ENCODE peak calls at places on chromosome 17, in nine cellular contexts. W, E, M, H, N, I, Y, B and G are unnamed samples.

GRCh38 chr17:58200024-58200633 is 7.6 kb downstream of the EPX start:
- DNase-seq in N (peak), Y (peak), H (peak), E (peak), W (peak), M (peak), B (peak), I (no peak), G (peak)

GRCh38 chr17:67974598-67975066 is 21.6 kb downstream of the C17orf58 start:
- DNase-seq in M (peak), N (no peak), W (no peak), I (no peak), E (peak), B (peak), Y (no peak), H (no peak), G (no peak)

GRCh38 chr17:38910325-38910724 is 15.1 kb upstream of the LASP1NB start:
- DNase-seq in Y (no peak), W (peak), H (no peak), M (no peak), E (no peak), B (no peak), N (no peak), I (no peak), G (no peak)

GRCh38 chr17:13967416-13967815 is 101.9 kb upstream of the COX10 start:
- DNase-seq in W (no peak), Y (no peak), N (no peak), M (no peak), I (no peak), H (no peak), B (no peak), E (no peak), G (no peak)

GRCh38 chr17:43026610-43027009 is 1.6 kb downstream of the RND2 start:
- DNase-seq in N (no peak), B (no peak), W (no peak), E (no peak), M (no peak), H (no peak), Y (no peak), I (no peak), G (no peak)

GRCh38 chr17:69539781-69540319 is 125.4 kb downstream of the MAP2K6 start:
- DNase-seq in Y (no peak), H (peak), N (no peak), E (peak), M (no peak), W (no peak), I (no peak), B (no peak), G (no peak)

GRCh38 chr17:66405836-66406679 is 103.6 kb downstream of the PRKCA start:
- DNase-seq in Y (no peak), M (no peak), I (no peak), B (no peak), E (peak), W (no peak), H (no peak), N (no peak), G (no peak)

GRCh38 chr17:65888649-65889048 is 303.3 kb downstream of the CEP112 start:
- DNase-seq in M (no peak), B (no peak), E (no peak), H (no peak), W (no peak), Y (no peak), I (no peak), N (no peak), G (no peak)

GRCh38 chr17:67246648-67247415 is 1.8 kb upstream of the HELZ start:
- DNase-seq in W (peak), H (peak), Y (peak), E (no peak), M (peak), I (no peak), B (peak), N (peak), G (no peak)

GRCh38 chr17:13365331-13365730 is 236.4 kb downstream of the HS3ST3A1 start:
- DNase-seq in Y (no peak), W (no peak), E (no peak), M (no peak), H (no peak), B (no peak), N (no peak), I (no peak), G (no peak)

GRCh38 chr17:27553019-27553511 is 77.9 kb upstream of the LGALS9 start:
- DNase-seq in N (no peak), E (no peak), I (peak), Y (no peak), H (peak), W (no peak), M (no peak), B (no peak), G (no peak)

GRCh38 chr17:5629133-5629532 is 44.8 kb upstream of the NLRP1 start:
- DNase-seq in N (no peak), I (no peak), Y (no peak), W (no peak), B (no peak), E (no peak), M (no peak), H (no peak), G (no peak)

GRCh38 chr17:46772879-46773620 is 45.4 kb downstream of the WNT3 start:
- DNase-seq in N (no peak), M (no peak), Y (no peak), B (no peak), E (no peak), I (no peak), H (no peak), W (no peak), G (no peak)

GRCh38 chr17:40480501-40481003 is 20.9 kb downstream of the TNS4 start:
- DNase-seq in H (no peak), N (no peak), E (no peak), M (no peak), Y (no peak), B (no peak), I (no peak), W (no peak), G (no peak)

GRCh38 chr17:56358651-56359050 is 205.4 kb downstream of the ANKFN1 start:
- DNase-seq in B (no peak), M (no peak), E (peak), I (no peak), Y (no peak), W (no peak), N (no peak), H (no peak), G (no peak)

GRCh38 chr17:63249256-63250006 is 196.7 kb downstream of the CYB561 start:
- DNase-seq in E (no peak), M (no peak), Y (no peak), H (no peak), W (no peak), N (no peak), I (no peak), B (peak), G (no peak)

GRCh38 chr17:17558431-17558830 is 33.1 kb downstream of the PEMT start:
- DNase-seq in M (no peak), B (no peak), N (no peak), I (no peak), H (peak), Y (no peak), E (no peak), W (no peak), G (no peak)

GRCh38 chr17:30476726-30477082 is 504 bp upstream of the GOSR1 start:
- DNase-seq in I (no peak), W (no peak), M (peak), E (no peak), Y (no peak), H (no peak), B (peak), N (peak), G (no peak)

GRCh38 chr17:17381438-17382059 is 78.4 kb downstream of the NT5M start:
- DNase-seq in N (no peak), W (no peak), M (no peak), H (no peak), B (no peak), I (no peak), Y (no peak), E (no peak), G (no peak)

GRCh38 chr17:9805769-9806168 is 14.4 kb upstream of the DHRS7C start:
- DNase-seq in B (no peak), N (no peak), W (no peak), I (no peak), H (no peak), Y (no peak), E (no peak), M (no peak), G (no peak)

GRCh38 chr17:31581022-31581483 is 189.6 kb downstream of the RAB11FIP4 start:
- DNase-seq in H (peak), I (no peak), Y (peak), B (no peak), M (no peak), E (no peak), W (peak), N (peak), G (peak)

GRCh38 chr17:39653662-39654331 is 11.4 kb upstream of the TCAP start:
- DNase-seq in M (no peak), W (peak), B (peak), Y (peak), E (peak), N (peak), I (peak), H (peak), G (peak)

GRCh38 chr17:20989991-20990855 is 52.6 kb downstream of the USP22 start:
- DNase-seq in H (no peak), E (no peak), M (no peak), N (no peak), B (no peak), W (peak), Y (no peak), I (no peak), G (no peak)

GRCh38 chr17:38798614-38799500 is 499 bp downstream of the PIP4K2B start:
- DNase-seq in I (peak), Y (peak), W (no peak), E (peak), M (peak), N (peak), B (peak), H (peak), G (peak)

GRCh38 chr17:78357177-78357586 is 2.7 kb downstream of the SOCS3 start:
- DNase-seq in N (no peak), M (no peak), B (no peak), E (no peak), W (peak), I (no peak), Y (no peak), H (peak), G (no peak)
- H3K27ac ChIP-seq in N (no peak), M (no peak), B (no peak), E (no peak), W (peak), I (peak), Y (no peak), H (peak), G (peak)

DNA sequence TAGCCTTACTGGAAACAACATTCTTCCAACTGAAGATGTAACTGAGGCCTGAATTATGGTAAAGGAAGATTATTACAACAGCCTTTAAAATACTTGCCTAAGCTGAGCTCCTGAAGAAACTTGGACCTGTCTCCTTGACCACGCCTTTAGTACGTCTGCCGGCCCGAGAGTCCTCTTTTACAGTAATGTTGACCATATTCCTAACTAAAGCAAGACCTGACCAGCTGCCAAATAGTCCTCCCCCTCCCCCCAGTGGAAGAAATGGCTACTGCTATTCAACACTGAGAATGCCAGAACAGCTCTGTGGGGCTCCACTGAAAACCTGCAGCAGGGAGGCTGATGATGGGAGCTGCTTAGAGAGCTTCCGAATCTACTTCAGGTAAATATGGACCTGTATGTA is 12.6 kb upstream of the FOXJ1 start:
- DNase-seq in B (peak), N (no peak), W (no peak), I (peak), E (no peak), Y (no peak), M (peak), H (no peak), G (no peak)
- TF ChIP-seq CTCF in B (peak), N (no peak), W (peak), I (no peak), E (no peak), Y (no peak), M (peak), H (no peak), G (no peak)

GRCh38 chr17:200604-200985 is 19.1 kb upstream of the DOC2B start:
- DNase-seq in Y (no peak), W (no peak), E (no peak), H (no peak), N (no peak), M (no peak), I (no peak), B (no peak), G (no peak)
- H3K27ac ChIP-seq in Y (no peak), W (no peak), E (no peak), H (no peak), N (no peak), M (no peak), I (no peak), B (no peak), G (no peak)

GRCh38 chr17:74748279-74748528 is 224 bp upstream of the NHERF1 start:
- DNase-seq in I (no peak), Y (no peak), W (no peak), M (no peak), N (no peak), B (no peak), H (no peak), E (no peak), G (no peak)

GRCh38 chr17:74750039-74750326 is 1.6 kb downstream of the NHERF1 start:
- DNase-seq in Y (no peak), E (no peak), N (peak), B (no peak), W (peak), M (no peak), I (no peak), H (no peak), G (no peak)

GRCh38 chr17:74746922-74747321 is 1.5 kb upstream of the NHERF1 start:
- DNase-seq in H (no peak), N (no peak), B (no peak), I (no peak), W (no peak), E (no peak), M (peak), Y (no peak), G (no peak)

GRCh38 chr17:74749262-74750038 is 1.0 kb downstream of the NHERF1 start:
- DNase-seq in Y (no peak), H (peak), M (peak), E (no peak), I (no peak), N (peak), W (peak), B (peak), G (no peak)

DNA sequence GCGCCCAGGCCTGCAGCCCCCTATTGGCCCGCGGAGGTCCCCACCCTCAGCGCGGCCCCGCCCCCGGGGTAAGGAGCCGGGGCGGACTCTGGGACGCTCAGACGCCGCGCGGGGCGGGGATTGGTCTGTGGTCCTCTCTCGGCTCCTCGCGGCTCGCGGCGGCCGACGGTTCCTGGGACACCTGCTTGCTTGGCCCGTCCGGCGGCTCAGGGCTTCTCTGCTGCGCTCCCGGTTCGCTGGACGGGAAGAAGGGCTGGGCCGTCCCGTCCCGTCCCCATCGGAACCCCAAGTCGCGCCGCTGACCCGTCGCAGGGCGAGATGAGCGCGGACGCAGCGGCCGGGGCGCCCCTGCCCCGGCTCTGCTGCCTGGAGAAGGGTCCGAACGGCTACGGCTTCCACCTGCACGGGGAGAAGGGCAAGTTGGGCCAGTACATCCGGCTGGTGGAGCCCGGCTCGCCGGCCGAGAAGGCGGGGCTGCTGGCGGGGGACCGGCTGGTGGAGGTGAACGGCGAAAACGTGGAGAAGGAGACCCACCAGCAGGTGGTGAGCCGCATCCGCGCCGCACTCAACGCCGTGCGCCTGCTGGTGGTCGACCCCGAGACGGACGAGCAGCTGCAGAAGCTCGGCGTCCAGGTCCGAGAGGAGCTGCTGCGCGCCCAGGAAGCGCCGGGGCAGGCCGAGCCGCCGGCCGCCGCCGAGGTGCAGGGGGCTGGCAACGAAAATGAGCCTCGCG is at the start of gene NHERF1:
- DNase-seq in W (peak), I (peak), N (peak), Y (peak), B (peak), H (peak), E (peak), M (peak), G (peak)
- TF ChIP-seq CTCF in W (no peak), I (no peak), N (peak), Y (no peak), B (peak), H (no peak), E (no peak), M (peak), G (no peak)

DNA sequence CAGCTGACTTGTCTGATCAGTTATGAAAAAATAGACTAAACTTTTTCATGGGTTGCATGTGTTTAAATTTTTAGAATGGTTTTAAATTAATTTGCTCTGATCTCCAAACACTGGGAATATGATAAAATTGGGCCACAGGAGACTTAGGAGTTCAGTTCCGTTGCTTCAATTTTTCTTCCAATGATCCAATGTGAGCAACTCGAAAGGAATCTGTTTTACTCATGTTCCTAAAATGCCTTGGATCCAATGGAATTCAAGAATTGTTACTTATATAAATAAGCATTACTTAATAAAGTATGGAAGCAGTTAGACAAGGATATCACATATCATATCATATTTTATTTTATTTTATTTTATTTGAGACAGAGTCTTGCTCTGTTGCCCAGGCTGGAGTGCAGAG is 56.0 kb upstream of the NACA2 start:
- DNase-seq in I (no peak), B (no peak), N (no peak), H (no peak), E (no peak), Y (no peak), M (no peak), W (no peak), G (no peak)
- H3K27ac ChIP-seq in I (no peak), B (no peak), N (no peak), H (no peak), E (no peak), Y (no peak), M (no peak), W (no peak), G (no peak)

DNA sequence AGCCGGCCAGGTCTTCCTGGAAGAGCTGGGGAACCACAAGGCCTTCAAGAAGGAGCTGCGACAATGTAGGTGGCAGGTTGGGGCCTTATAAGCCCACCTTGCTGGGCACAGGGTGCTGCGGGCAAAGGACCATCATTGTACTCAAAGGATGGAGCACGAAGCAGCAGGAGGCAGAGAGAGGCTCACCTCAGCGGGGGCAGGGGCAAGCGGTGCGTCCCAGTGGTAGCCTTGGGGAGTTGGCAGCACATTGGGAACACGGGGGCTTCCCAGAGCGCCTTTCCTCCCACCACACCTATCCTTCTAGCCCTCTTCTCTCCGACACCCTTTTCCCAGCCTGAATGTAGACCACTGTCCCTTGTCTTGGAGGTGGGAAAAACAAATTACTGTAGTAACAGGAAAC is 2.1 kb downstream of the CNP start:
- DNase-seq in B (no peak), M (no peak), W (peak), Y (no peak), I (no peak), H (no peak), N (no peak), E (no peak), G (no peak)
- TF ChIP-seq CTCF in B (no peak), M (no peak), W (no peak), Y (no peak), I (no peak), H (no peak), N (no peak), E (no peak), G (no peak)

GRCh38 chr17:79045830-79046500 is 22.0 kb downstream of the C1QTNF1 start:
- DNase-seq in N (peak), H (peak), W (peak), E (peak), I (peak), M (peak), B (peak), Y (peak), G (peak)
- H3K27ac ChIP-seq in N (no peak), H (peak), W (no peak), E (no peak), I (peak), M (no peak), B (no peak), Y (no peak), G (no peak)

GRCh38 chr17:22694362-22695227 is 1002.3 kb downstream of the KCNJ18 start:
- DNase-seq in H (no peak), E (no peak), B (peak), Y (no peak), N (no peak), I (no peak), M (no peak), W (no peak), G (no peak)
- TF ChIP-seq CTCF in H (no peak), E (peak), B (no peak), Y (no peak), N (no peak), I (no peak), M (peak), W (peak), G (no peak)

GRCh38 chr17:48626470-48627241 is 498 bp upstream of the HOXB9 start:
- DNase-seq in E (peak), Y (no peak), B (peak), M (peak), H (no peak), W (no peak), I (no peak), N (no peak), G (no peak)
- H3K27ac ChIP-seq in E (peak), Y (no peak), B (no peak), M (no peak), H (no peak), W (no peak), I (no peak), N (no peak), G (no peak)

GRCh38 chr17:82697808-82698064 is 762 bp downstream of the RAB40B start:
- DNase-seq in E (no peak), N (peak), Y (no peak), H (no peak), M (no peak), I (no peak), B (no peak), W (no peak), G (no peak)

GRCh38 chr17:82698065-82698973 is at the start of gene RAB40B:
- DNase-seq in B (peak), I (peak), N (peak), W (peak), E (peak), M (peak), H (peak), Y (peak), G (peak)

GRCh38 chr17:82696259-82696658 is 2.2 kb downstream of the RAB40B start:
- DNase-seq in E (no peak), B (no peak), Y (no peak), I (no peak), W (no peak), N (no peak), M (no peak), H (no peak), G (no peak)

GRCh38 chr17:82698974-82699442 is 510 bp upstream of the RAB40B start:
- DNase-seq in B (peak), E (peak), H (no peak), W (no peak), M (no peak), N (no peak), Y (no peak), I (no peak), G (no peak)

GRCh38 chr17:82696916-82697807 is 1.3 kb downstream of the RAB40B start:
- DNase-seq in N (no peak), E (no peak), Y (no peak), M (peak), H (peak), B (peak), W (no peak), I (no peak), G (no peak)
- TF ChIP-seq CTCF in N (no peak), E (no peak), Y (no peak), M (no peak), H (no peak), B (no peak), W (no peak), I (no peak), G (no peak)